ENCODE peak calls at places on chromosomes 5 and 9, in five cellular contexts. C is iPS DF 19.7, W is cardiac muscle cell, T is transverse colon, G is mesendoderm. N is an unnamed sample.

GRCh38 chr5:177086918-177087706 is 397 bp downstream of the FGFR4 start:
- DNase-seq in C (no peak), W (no peak), T (peak; percentile 89), G (peak; percentile 87), N (peak; percentile 30)

GRCh38 chr5:150081541-150082283 is 4.6 kb downstream of the CSF1R start:
- DNase-seq in C (no peak), W (peak; percentile 23), T (peak; percentile 53), G (no peak), N (no peak)

GRCh38 chr9:69265891-69266290 is 59.1 kb upstream of the ENTREP1 start:
- DNase-seq in C (no peak), W (no peak), T (no peak), G (peak; percentile 70), N (no peak)

GRCh38 chr9:127444283-127444920 is 6.8 kb downstream of the RPL12 start:
- DNase-seq in C (no peak), W (no peak), T (no peak), G (peak; percentile 40), N (no peak)

GRCh38 chr5:75498208-75498777 is 13.1 kb downstream of the CERT1 start:
- DNase-seq in C (no peak), W (no peak), T (no peak), G (peak; percentile 52), N (no peak)

GRCh38 chr5:80083115-80083890 is 48.2 kb downstream of the THBS4 start:
- DNase-seq in C (no peak), W (peak; percentile 82), T (no peak), G (peak; percentile 82), N (no peak)

GRCh38 chr9:117315236-117315635 is 99.6 kb downstream of the ASTN2 start:
- DNase-seq in C (no peak), W (no peak), T (no peak), G (no peak), N (no peak)

GRCh38 chr9:31730398-31730797 is 654.0 kb upstream of the ACO1 start:
- DNase-seq in C (no peak), W (no peak), T (no peak), G (no peak), N (no peak)

GRCh38 chr5:52692618-52693017 is 95.1 kb upstream of the ITGA1 start:
- DNase-seq in C (no peak), W (no peak), T (no peak), G (no peak), N (no peak)

GRCh38 chr9:130718576-130718975 is 25.0 kb downstream of the EXOSC2 start:
- DNase-seq in C (no peak), W (no peak), T (no peak), G (peak; percentile 67), N (no peak)

GRCh38 chr9:83296123-83296522 is 233.2 kb upstream of the RASEF start:
- DNase-seq in C (no peak), W (peak; percentile 34), T (no peak), G (peak; percentile 20), N (no peak)

GRCh38 chr9:72292184-72292787 is 72.7 kb downstream of the ZFAND5 start:
- DNase-seq in C (no peak), W (peak; percentile 22), T (no peak), G (no peak), N (no peak)

GRCh38 chr5:5667136-5667554 is 244.7 kb downstream of the ICE1 start:
- DNase-seq in C (no peak), W (no peak), T (no peak), G (peak; percentile 2), N (peak; percentile 6)

GRCh38 chr9:111483419-111483861 is 743 bp downstream of the ECPAS start:
- DNase-seq in C (no peak), W (peak; percentile 73), T (peak; percentile 47), G (no peak), N (no peak)

GRCh38 chr9:2299843-2300205 is 284.7 kb downstream of the SMARCA2 start:
- DNase-seq in C (no peak), W (no peak), T (no peak), G (no peak), N (no peak)

GRCh38 chr9:97398999-97399758 is 12.7 kb upstream of the TDRD7 start:
- DNase-seq in C (peak; percentile 35), W (peak; percentile 83), T (peak; percentile 86), G (peak; percentile 78), N (peak; percentile 77)

GRCh38 chr9:35553670-35554543 is 51.2 kb upstream of the TESK1 start:
- DNase-seq in C (no peak), W (peak; percentile 89), T (peak; percentile 64), G (peak; percentile 78), N (peak; percentile 55)

N was measured in NT2/D1.